ENCODE peak calls at places on chromosome X, in six cellular contexts. One of them, this sample, is unnamed.

GRCh38 chrX:17888421-17888820 is 27.3 kb upstream of the RAI2 start:
- DNase-seq in substantia nigra: no peak
- DNase-seq in sciatic nerve: no peak
- DNase-seq in stimulated activated CD8-positive, alpha-beta memory T cell treated with anti-CD3 and anti-CD28 coated beads, Interleukin-4, amount 100 ng/mL, for 1 hour: no peak
- DNase-seq in GM12865: no peak
- DNase-seq in activated T-cell treated with anti-CD3 and anti-CD28 coated beads for 48 hours: no peak
- DNase-seq in this sample: no peak

GRCh38 chrX:71131510-71131909 is 13.1 kb downstream of the MED12 start:
- DNase-seq in substantia nigra: no peak
- DNase-seq in sciatic nerve: no peak
- DNase-seq in stimulated activated CD8-positive, alpha-beta memory T cell treated with anti-CD3 and anti-CD28 coated beads, Interleukin-4, amount 100 ng/mL, for 1 hour: no peak
- DNase-seq in GM12865: no peak
- DNase-seq in activated T-cell treated with anti-CD3 and anti-CD28 coated beads for 48 hours: no peak
- DNase-seq in this sample: no peak

GRCh38 chrX:48897157-48897620 is 379 bp downstream of the TIMM17B start:
- DNase-seq in substantia nigra: peak; percentile 21
- DNase-seq in sciatic nerve: peak; percentile 84
- DNase-seq in stimulated activated CD8-positive, alpha-beta memory T cell treated with anti-CD3 and anti-CD28 coated beads, Interleukin-4, amount 100 ng/mL, for 1 hour: no peak
- DNase-seq in GM12865: peak; percentile 71
- DNase-seq in activated T-cell treated with anti-CD3 and anti-CD28 coated beads for 48 hours: peak; percentile 55
- DNase-seq in this sample: peak; percentile 84

GRCh38 chrX:3195845-3196244 is 150.6 kb downstream of the MXRA5 start:
- DNase-seq in substantia nigra: no peak
- DNase-seq in sciatic nerve: no peak
- DNase-seq in stimulated activated CD8-positive, alpha-beta memory T cell treated with anti-CD3 and anti-CD28 coated beads, Interleukin-4, amount 100 ng/mL, for 1 hour: no peak
- DNase-seq in GM12865: no peak
- DNase-seq in activated T-cell treated with anti-CD3 and anti-CD28 coated beads for 48 hours: no peak
- DNase-seq in this sample: no peak

GRCh38 chrX:21764043-21764442 is 6.1 kb upstream of the SMPX start:
- DNase-seq in substantia nigra: no peak
- DNase-seq in sciatic nerve: no peak
- DNase-seq in stimulated activated CD8-positive, alpha-beta memory T cell treated with anti-CD3 and anti-CD28 coated beads, Interleukin-4, amount 100 ng/mL, for 1 hour: no peak
- DNase-seq in GM12865: no peak
- DNase-seq in activated T-cell treated with anti-CD3 and anti-CD28 coated beads for 48 hours: no peak
- DNase-seq in this sample: no peak

GRCh38 chrX:13755254-13755653 is 20.7 kb downstream of the OFD1 start:
- DNase-seq in substantia nigra: no peak
- DNase-seq in sciatic nerve: no peak
- DNase-seq in stimulated activated CD8-positive, alpha-beta memory T cell treated with anti-CD3 and anti-CD28 coated beads, Interleukin-4, amount 100 ng/mL, for 1 hour: no peak
- DNase-seq in GM12865: peak; percentile 51
- DNase-seq in activated T-cell treated with anti-CD3 and anti-CD28 coated beads for 48 hours: no peak
- DNase-seq in this sample: no peak

GRCh38 chrX:31499120-31499519 is 427.3 kb upstream of the FTHL17 start:
- DNase-seq in substantia nigra: no peak
- DNase-seq in sciatic nerve: no peak
- DNase-seq in stimulated activated CD8-positive, alpha-beta memory T cell treated with anti-CD3 and anti-CD28 coated beads, Interleukin-4, amount 100 ng/mL, for 1 hour: no peak
- DNase-seq in GM12865: no peak
- DNase-seq in activated T-cell treated with anti-CD3 and anti-CD28 coated beads for 48 hours: no peak
- DNase-seq in this sample: no peak

GRCh38 chrX:47683171-47684145 is 24.5 kb upstream of the UXT start:
- DNase-seq in substantia nigra: no peak
- DNase-seq in sciatic nerve: no peak
- DNase-seq in stimulated activated CD8-positive, alpha-beta memory T cell treated with anti-CD3 and anti-CD28 coated beads, Interleukin-4, amount 100 ng/mL, for 1 hour: no peak
- DNase-seq in GM12865: no peak
- DNase-seq in activated T-cell treated with anti-CD3 and anti-CD28 coated beads for 48 hours: no peak
- DNase-seq in this sample: no peak

GRCh38 chrX:20393944-20394343 is 127.2 kb upstream of the RPS6KA3 start:
- DNase-seq in substantia nigra: no peak
- DNase-seq in sciatic nerve: no peak
- DNase-seq in stimulated activated CD8-positive, alpha-beta memory T cell treated with anti-CD3 and anti-CD28 coated beads, Interleukin-4, amount 100 ng/mL, for 1 hour: no peak
- DNase-seq in GM12865: no peak
- DNase-seq in activated T-cell treated with anti-CD3 and anti-CD28 coated beads for 48 hours: no peak
- DNase-seq in this sample: no peak

GRCh38 chrX:47854474-47854873 is 17.8 kb downstream of the ZNF81 start:
- DNase-seq in substantia nigra: peak; percentile 0
- DNase-seq in sciatic nerve: peak; percentile 57
- DNase-seq in stimulated activated CD8-positive, alpha-beta memory T cell treated with anti-CD3 and anti-CD28 coated beads, Interleukin-4, amount 100 ng/mL, for 1 hour: no peak
- DNase-seq in GM12865: no peak
- DNase-seq in activated T-cell treated with anti-CD3 and anti-CD28 coated beads for 48 hours: no peak
- DNase-seq in this sample: no peak

GRCh38 chrX:133151320-133151719 is 54.4 kb upstream of the USP26 start:
- DNase-seq in substantia nigra: no peak
- DNase-seq in sciatic nerve: no peak
- DNase-seq in stimulated activated CD8-positive, alpha-beta memory T cell treated with anti-CD3 and anti-CD28 coated beads, Interleukin-4, amount 100 ng/mL, for 1 hour: no peak
- DNase-seq in GM12865: no peak
- DNase-seq in activated T-cell treated with anti-CD3 and anti-CD28 coated beads for 48 hours: no peak
- DNase-seq in this sample: no peak

GRCh38 chrX:121649414-121649813 is 602.0 kb downstream of the GLUD2 start:
- DNase-seq in substantia nigra: no peak
- DNase-seq in sciatic nerve: no peak
- DNase-seq in stimulated activated CD8-positive, alpha-beta memory T cell treated with anti-CD3 and anti-CD28 coated beads, Interleukin-4, amount 100 ng/mL, for 1 hour: no peak
- DNase-seq in GM12865: no peak
- DNase-seq in activated T-cell treated with anti-CD3 and anti-CD28 coated beads for 48 hours: no peak
- DNase-seq in this sample: no peak

GRCh38 chrX:54807524-54808108 is at the start of gene MAGED2:
- DNase-seq in substantia nigra: no peak
- DNase-seq in sciatic nerve: peak; percentile 69
- DNase-seq in stimulated activated CD8-positive, alpha-beta memory T cell treated with anti-CD3 and anti-CD28 coated beads, Interleukin-4, amount 100 ng/mL, for 1 hour: no peak
- DNase-seq in GM12865: no peak
- DNase-seq in activated T-cell treated with anti-CD3 and anti-CD28 coated beads for 48 hours: peak; percentile 5
- DNase-seq in this sample: peak; percentile 75

GRCh38 chrX:6120329-6120728 is 108.3 kb downstream of the NLGN4X start:
- DNase-seq in substantia nigra: no peak
- DNase-seq in sciatic nerve: no peak
- DNase-seq in stimulated activated CD8-positive, alpha-beta memory T cell treated with anti-CD3 and anti-CD28 coated beads, Interleukin-4, amount 100 ng/mL, for 1 hour: no peak
- DNase-seq in GM12865: no peak
- DNase-seq in activated T-cell treated with anti-CD3 and anti-CD28 coated beads for 48 hours: no peak
- DNase-seq in this sample: no peak

GRCh38 chrX:119942831-119943184 is 743 bp downstream of the NKAP start:
- DNase-seq in substantia nigra: no peak
- DNase-seq in sciatic nerve: no peak
- DNase-seq in stimulated activated CD8-positive, alpha-beta memory T cell treated with anti-CD3 and anti-CD28 coated beads, Interleukin-4, amount 100 ng/mL, for 1 hour: no peak
- DNase-seq in GM12865: no peak
- DNase-seq in activated T-cell treated with anti-CD3 and anti-CD28 coated beads for 48 hours: no peak
- DNase-seq in this sample: no peak

GRCh38 chrX:33906971-33907370 is 225.1 kb downstream of the FAM47A start:
- DNase-seq in substantia nigra: no peak
- DNase-seq in sciatic nerve: no peak
- DNase-seq in stimulated activated CD8-positive, alpha-beta memory T cell treated with anti-CD3 and anti-CD28 coated beads, Interleukin-4, amount 100 ng/mL, for 1 hour: no peak
- DNase-seq in GM12865: no peak
- DNase-seq in activated T-cell treated with anti-CD3 and anti-CD28 coated beads for 48 hours: no peak
- DNase-seq in this sample: no peak

GRCh38 chrX:15465347-15465746 is 27.8 kb downstream of the PIR start:
- DNase-seq in substantia nigra: no peak
- DNase-seq in sciatic nerve: no peak
- DNase-seq in stimulated activated CD8-positive, alpha-beta memory T cell treated with anti-CD3 and anti-CD28 coated beads, Interleukin-4, amount 100 ng/mL, for 1 hour: no peak
- DNase-seq in GM12865: peak; percentile 29
- DNase-seq in activated T-cell treated with anti-CD3 and anti-CD28 coated beads for 48 hours: no peak
- DNase-seq in this sample: no peak

GRCh38 chrX:9337056-9337455 is 127.8 kb upstream of the TBL1X start:
- DNase-seq in substantia nigra: no peak
- DNase-seq in sciatic nerve: no peak
- DNase-seq in stimulated activated CD8-positive, alpha-beta memory T cell treated with anti-CD3 and anti-CD28 coated beads, Interleukin-4, amount 100 ng/mL, for 1 hour: no peak
- DNase-seq in GM12865: no peak
- DNase-seq in activated T-cell treated with anti-CD3 and anti-CD28 coated beads for 48 hours: no peak
- DNase-seq in this sample: no peak